ENCODE peak calls at places on chromosomes 16 and 17, in five cellular contexts. F is pancreas, O is GM06990, I is prostate gland, H is small intestine. T is an unnamed sample.

GRCh38 chr17:15659663-15660062 is 24.4 kb downstream of the TRIM16 start:
- DNase-seq in F (peak; percentile 62), O (no peak), I (no peak), H (no peak), T (no peak)

GRCh38 chr16:26078971-26079370 is 387.2 kb downstream of the HS3ST4 start:
- DNase-seq in F (no peak), O (no peak), I (no peak), H (no peak), T (no peak)

GRCh38 chr16:28981517-28981916 is 3.3 kb upstream of the LAT start:
- DNase-seq in F (no peak), O (no peak), I (no peak), H (peak; percentile 35), T (peak; percentile 52)

GRCh38 chr16:49355923-49356665 is 17.5 kb upstream of the C16orf78 start:
- DNase-seq in F (no peak), O (no peak), I (no peak), H (no peak), T (no peak)

GRCh38 chr17:82200743-82201497 is 11.7 kb downstream of the CCDC57 start:
- DNase-seq in F (no peak), O (no peak), I (no peak), H (peak; percentile 36), T (no peak)

GRCh38 chr17:32596666-32597065 is 109.9 kb downstream of the CDK5R1 start:
- DNase-seq in F (no peak), O (peak; percentile 38), I (no peak), H (no peak), T (no peak)

GRCh38 chr16:15825750-15826305 is 31.0 kb downstream of the MYH11 start:
- DNase-seq in F (no peak), O (no peak), I (no peak), H (no peak), T (no peak)

GRCh38 chr16:11575223-11575589 is 11.5 kb downstream of the LITAF start:
- DNase-seq in F (no peak), O (no peak), I (no peak), H (no peak), T (no peak)

GRCh38 chr17:49021095-49021767 is 24.0 kb downstream of the IGF2BP1 start:
- DNase-seq in F (no peak), O (no peak), I (no peak), H (no peak), T (no peak)

DNA sequence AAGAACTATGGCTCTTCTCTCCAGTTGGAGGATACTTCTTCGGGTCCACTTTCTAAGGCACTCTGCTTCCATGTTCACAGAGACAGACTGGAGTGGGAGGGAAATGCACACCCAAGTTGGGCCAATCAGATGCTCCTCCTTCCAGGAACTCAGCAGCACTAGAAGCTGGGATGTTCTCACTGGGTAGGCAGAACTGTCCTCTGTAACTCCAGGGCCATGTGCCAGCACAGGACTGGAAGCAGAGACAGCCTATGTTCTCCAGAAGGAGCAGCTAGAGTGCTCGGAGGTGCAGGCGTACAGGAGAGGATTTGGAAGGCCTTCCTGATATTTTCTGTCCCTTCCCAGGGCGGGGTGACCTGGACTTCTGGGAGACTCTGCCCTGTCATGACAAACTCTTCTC is 50.0 kb upstream of the SREBF1 start:
- DNase-seq in F (no peak), O (no peak), I (no peak), H (no peak), T (no peak)
- H3K4me3 ChIP-seq in F (no peak overlapping the region), O (no peak overlapping the region), I (no peak overlapping the region), H (no peak overlapping the region), T (no peak overlapping the region)

GRCh38 chr17:77433385-77434135 is 292.8 kb downstream of the SEC14L1 start:
- DNase-seq in F (no peak), O (no peak), I (no peak), H (no peak), T (no peak)

GRCh38 chr17:77436058-77436442 is 295.3 kb downstream of the SEC14L1 start:
- DNase-seq in F (no peak), O (no peak), I (no peak), H (no peak), T (no peak)

GRCh38 chr17:77435272-77436057 is 294.7 kb downstream of the SEC14L1 start:
- DNase-seq in F (no peak), O (no peak), I (no peak), H (no peak), T (no peak)

GRCh38 chr17:77432791-77433190 is 292.0 kb downstream of the SEC14L1 start:
- DNase-seq in F (no peak), O (no peak), I (no peak), H (no peak), T (no peak)

GRCh38 chr17:77434136-77435114 is 293.7 kb downstream of the SEC14L1 start:
- DNase-seq in F (no peak), O (no peak), I (no peak), H (no peak), T (no peak)
- H3K4me3 ChIP-seq in F (no peak overlapping the region), O (no peak overlapping the region), I (no peak overlapping the region), H (no peak overlapping the region), T (no peak overlapping the region)

GRCh38 chr16:68282064-68282452 is 17.7 kb downstream of the SLC7A6 start:
- DNase-seq in F (no peak), O (no peak), I (no peak), H (no peak), T (no peak)
- H3K4me3 ChIP-seq in F (no peak overlapping the region), O (no peak overlapping the region), I (no peak overlapping the region), H (no peak overlapping the region), T (no peak overlapping the region)

GRCh38 chr16:73060948-73061495 is 13.1 kb upstream of the ZFHX3 start:
- DNase-seq in F (no peak), O (no peak), I (no peak), H (no peak), T (no peak)
- H3K4me3 ChIP-seq in F (no peak overlapping the region), O (no peak overlapping the region), I (no peak overlapping the region), H (no peak overlapping the region), T (no peak overlapping the region)

GRCh38 chr16:19415461-19415860 is 2.2 kb upstream of the TMC5 start:
- DNase-seq in F (no peak), O (no peak), I (no peak), H (peak; percentile 74), T (peak; percentile 83)

GRCh38 chr16:19406891-19407491 is 10.7 kb upstream of the TMC5 start:
- DNase-seq in F (no peak), O (no peak), I (no peak), H (no peak), T (no peak)

GRCh38 chr16:19411298-19411697 is 6.4 kb upstream of the TMC5 start:
- DNase-seq in F (no peak), O (no peak), I (no peak), H (no peak), T (no peak)

GRCh38 chr16:19415918-19416317 is 1.8 kb upstream of the TMC5 start:
- DNase-seq in F (no peak), O (no peak), I (no peak), H (no peak), T (no peak)

DNA sequence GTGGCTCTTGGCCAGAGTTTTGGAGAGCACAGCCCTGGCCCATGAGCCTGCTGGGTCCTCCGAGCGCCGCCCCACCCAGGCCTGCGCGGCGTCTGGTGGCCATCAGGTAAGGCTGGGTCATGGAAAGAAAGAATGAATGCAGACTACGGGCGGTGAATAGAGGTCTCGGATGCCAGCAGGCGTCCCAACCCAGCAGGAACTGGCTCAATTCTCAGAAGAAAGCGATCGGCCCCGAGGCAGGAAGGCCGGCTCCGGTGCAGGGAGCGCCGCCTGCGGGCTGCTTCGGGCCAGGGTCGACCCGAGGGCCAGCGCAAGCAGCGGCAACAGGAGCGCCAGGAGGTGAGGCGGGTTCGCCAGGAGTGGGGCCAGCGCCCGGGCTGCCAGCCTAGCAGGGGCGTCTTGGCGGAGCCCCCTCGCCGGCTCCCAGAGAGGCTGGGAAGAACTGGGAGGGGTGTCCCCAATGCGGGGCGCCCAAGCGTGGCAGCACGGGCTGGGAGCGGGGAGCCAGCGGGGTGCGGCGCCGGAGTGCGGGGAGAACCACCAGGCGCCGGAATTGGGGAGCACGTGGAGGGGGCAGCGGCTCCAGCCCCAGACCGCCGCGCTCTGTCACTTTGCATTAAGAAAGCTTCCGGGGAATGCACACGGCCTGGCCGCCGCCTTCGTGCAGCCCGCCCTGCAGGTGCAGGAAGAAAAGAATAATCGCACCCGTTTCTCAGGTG is 7.1 kb upstream of the TMC5 start:
- DNase-seq in F (peak; percentile 75), O (peak; percentile 34), I (peak; percentile 58), H (peak; percentile 69), T (peak; percentile 62)
- H3K4me3 ChIP-seq in F (peak overlapping the region; percentile 38), O (peak overlapping the region; percentile 19), I (peak overlapping the region; percentile 48), H (peak overlapping the region; percentile 48), T (peak overlapping the region; percentile 50)